ENCODE peak calls at places on chromosome 5, in eight cellular contexts. T is CD8-positive, alpha-beta T cell; D is GM23248; Z is tibial artery; U is stomach; Q is SK-N-SH; S is psoas muscle; L is NT2/D1. K is an unnamed sample.

GRCh38 chr5:90446961-90447360 is 27.6 kb downstream of the MBLAC2 start:
- DNase-seq in T (no peak), D (peak; percentile 66), Z (no peak), U (no peak), Q (no peak), S (no peak), L (no peak), K (no peak)

GRCh38 chr5:42745856-42746255 is 10.8 kb upstream of the CCDC152 start:
- DNase-seq in T (no peak), D (no peak), Z (no peak), U (no peak), Q (no peak), S (no peak), L (no peak), K (no peak)

GRCh38 chr5:178667685-178668084 is 40.8 kb upstream of the CLK4 start:
- DNase-seq in T (no peak), D (no peak), Z (no peak), U (no peak), Q (no peak), S (no peak), L (no peak), K (no peak)

GRCh38 chr5:157554180-157555030 is 21.2 kb downstream of the ADAM19 start:
- DNase-seq in T (no peak), D (no peak), Z (no peak), U (no peak), Q (no peak), S (no peak), L (no peak), K (no peak)

GRCh38 chr5:80686757-80687156 is 32.0 kb upstream of the DHFR start:
- DNase-seq in T (no peak), D (peak; percentile 46), Z (no peak), U (no peak), Q (no peak), S (no peak), L (no peak), K (no peak)

GRCh38 chr5:93058309-93058708 is 522.7 kb downstream of the NR2F1-AS1 start:
- DNase-seq in T (no peak), D (peak; percentile 78), Z (no peak), U (no peak), Q (no peak), S (no peak), L (no peak), K (no peak)

GRCh38 chr5:147190236-147190815 is 44.5 kb upstream of the STK32A start:
- DNase-seq in T (no peak), D (peak; percentile 19), Z (no peak), U (no peak), Q (no peak), S (no peak), L (no peak), K (no peak)

GRCh38 chr5:83394190-83394589 is 77.4 kb upstream of the VCAN start:
- DNase-seq in T (no peak), D (no peak), Z (no peak), U (no peak), Q (no peak), S (no peak), L (no peak), K (no peak)

GRCh38 chr5:16160706-16161105 is 18.9 kb downstream of the MARCHF11 start:
- DNase-seq in T (no peak), D (peak; percentile 84), Z (no peak), U (no peak), Q (no peak), S (no peak), L (peak; percentile 51), K (no peak)

GRCh38 chr5:141149812-141150211 is at the start of gene PCDHB6:
- DNase-seq in T (no peak), D (peak; percentile 46), Z (no peak), U (no peak), Q (peak; percentile 76), S (no peak), L (no peak), K (no peak)

GRCh38 chr5:9513825-9514224 is 32.0 kb downstream of the SEMA5A start:
- DNase-seq in T (no peak), D (peak; percentile 68), Z (no peak), U (no peak), Q (no peak), S (no peak), L (no peak), K (no peak)

GRCh38 chr5:126234563-126235195 is 188.5 kb upstream of the GRAMD2B start:
- DNase-seq in T (no peak), D (peak; percentile 24), Z (no peak), U (no peak), Q (peak; percentile 25), S (no peak), L (peak; percentile 23), K (no peak)

GRCh38 chr5:16492398-16493175 is 27.0 kb upstream of the ZNF622 start:
- DNase-seq in T (no peak), D (peak; percentile 93), Z (peak; percentile 48), U (peak; percentile 44), Q (no peak), S (peak; percentile 83), L (no peak), K (peak; percentile 28)

GRCh38 chr5:151683936-151684586 is 2.7 kb downstream of the SPARC start:
- DNase-seq in T (no peak), D (peak; percentile 48), Z (peak; percentile 18), U (no peak), Q (no peak), S (no peak), L (no peak), K (no peak)

GRCh38 chr5:651296-652022 is 39.3 kb downstream of the CEP72 start:
- DNase-seq in T (no peak), D (no peak), Z (no peak), U (no peak), Q (peak; percentile 9), S (peak; percentile 19), L (no peak), K (no peak)
- H3K4me1 ChIP-seq in T (no peaks in the 10 kb centered on the region), D (no peaks in the 10 kb centered on the region), Z (no peaks in the 10 kb centered on the region), U (no peaks in the 10 kb centered on the region), Q (no peaks in the 10 kb centered on the region), S (no peaks in the 10 kb centered on the region), L (no peaks in the 10 kb centered on the region), K (no peaks in the 10 kb centered on the region)

GRCh38 chr5:149410721-149411432 is 31.8 kb upstream of the IL17B start:
- DNase-seq in T (no peak), D (no peak), Z (no peak), U (no peak), Q (no peak), S (no peak), L (no peak), K (no peak)

GRCh38 chr5:149410071-149410470 is 31.0 kb upstream of the IL17B start:
- DNase-seq in T (no peak), D (no peak), Z (no peak), U (no peak), Q (no peak), S (no peak), L (no peak), K (no peak)

GRCh38 chr5:149408252-149409099 is 29.4 kb upstream of the IL17B start:
- DNase-seq in T (no peak), D (no peak), Z (no peak), U (no peak), Q (no peak), S (no peak), L (no peak), K (no peak)

GRCh38 chr5:149407331-149408251 is 28.5 kb upstream of the IL17B start:
- DNase-seq in T (no peak), D (peak; percentile 62), Z (no peak), U (no peak), Q (no peak), S (no peak), L (no peak), K (no peak)

DNA sequence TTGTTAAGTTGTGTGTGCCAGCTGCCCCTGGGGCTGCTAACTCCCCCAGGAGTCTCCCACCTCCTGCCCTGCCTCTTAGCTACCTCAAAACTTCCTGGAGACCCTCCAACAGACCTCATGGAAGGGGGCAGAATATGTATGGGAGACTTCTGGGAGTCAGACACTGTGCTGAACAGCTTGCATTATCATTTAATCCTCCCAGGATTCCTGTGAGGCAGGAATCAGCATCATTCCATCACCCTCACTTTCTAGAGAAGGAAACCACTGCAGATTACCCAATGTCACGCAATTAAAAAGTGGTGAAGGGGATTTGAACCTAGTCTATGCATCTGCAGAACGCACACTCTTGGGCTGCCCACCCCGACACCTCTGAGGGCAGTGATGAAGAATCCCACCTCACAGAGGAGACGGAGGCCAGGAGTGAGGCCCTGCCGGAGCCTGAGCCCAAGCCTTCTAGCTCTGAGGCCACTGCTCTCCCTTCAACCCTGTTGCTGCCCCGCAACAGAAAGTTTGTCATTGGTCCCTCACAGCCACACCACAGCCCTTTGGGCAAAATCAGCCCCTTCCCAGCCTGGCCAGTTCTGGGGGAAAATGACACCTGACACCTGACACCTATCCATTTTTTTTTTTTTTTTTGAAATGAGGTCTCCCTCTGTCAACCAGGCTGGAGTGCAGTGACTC is 30.3 kb upstream of the IL17B start:
- DNase-seq in T (no peak), D (no peak), Z (no peak), U (no peak), Q (no peak), S (no peak), L (no peak), K (no peak)
- H3K4me3 ChIP-seq in T (no peak overlapping the region), D (peak overlapping the region; percentile 89), Z (peak overlapping the region; percentile 94), U (peak overlapping the region; percentile 58), Q (peak overlapping the region; percentile 72), S (peak overlapping the region; percentile 59), L (no peak overlapping the region), K (peak overlapping the region; percentile 88)

GRCh38 chr5:130068988-130069387 is 164.7 kb downstream of the CHSY3 start:
- DNase-seq in T (no peak), D (no peak), Z (no peak), U (no peak), Q (no peak), S (no peak), L (no peak), K (no peak)

GRCh38 chr5:130077007-130077406 is 172.7 kb downstream of the CHSY3 start:
- DNase-seq in T (no peak), D (peak; percentile 6), Z (no peak), U (no peak), Q (no peak), S (no peak), L (no peak), K (no peak)

DNA sequence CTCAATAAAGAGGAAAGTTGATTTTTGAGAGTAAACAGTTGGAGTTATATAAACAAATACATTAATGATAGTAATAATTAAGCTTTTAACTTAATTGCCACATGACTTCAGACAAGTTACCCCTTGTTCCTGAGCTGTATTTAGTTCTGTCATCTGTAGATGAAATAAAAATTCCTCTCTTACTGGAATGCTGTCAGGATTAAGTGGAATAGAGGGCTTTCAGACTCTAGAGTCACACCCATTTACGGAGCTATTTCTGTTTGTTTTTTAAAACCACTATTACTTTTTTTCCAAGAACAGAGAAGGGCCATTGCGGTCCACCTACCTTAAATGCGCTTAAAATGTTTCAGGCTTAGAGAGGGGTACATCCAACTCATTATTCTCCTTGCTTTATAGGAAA is 170.6 kb downstream of the CHSY3 start:
- DNase-seq in T (no peak), D (no peak), Z (no peak), U (no peak), Q (no peak), S (no peak), L (no peak), K (no peak)
- H3K27me3 ChIP-seq in T (no peaks in the 10 kb centered on the region), D (no peaks in the 10 kb centered on the region), Z (no peaks in the 10 kb centered on the region), U (no peaks in the 10 kb centered on the region), Q (no peaks in the 10 kb centered on the region), S (no peaks in the 10 kb centered on the region), L (no peaks in the 10 kb centered on the region), K (no peaks in the 10 kb centered on the region)

DNA sequence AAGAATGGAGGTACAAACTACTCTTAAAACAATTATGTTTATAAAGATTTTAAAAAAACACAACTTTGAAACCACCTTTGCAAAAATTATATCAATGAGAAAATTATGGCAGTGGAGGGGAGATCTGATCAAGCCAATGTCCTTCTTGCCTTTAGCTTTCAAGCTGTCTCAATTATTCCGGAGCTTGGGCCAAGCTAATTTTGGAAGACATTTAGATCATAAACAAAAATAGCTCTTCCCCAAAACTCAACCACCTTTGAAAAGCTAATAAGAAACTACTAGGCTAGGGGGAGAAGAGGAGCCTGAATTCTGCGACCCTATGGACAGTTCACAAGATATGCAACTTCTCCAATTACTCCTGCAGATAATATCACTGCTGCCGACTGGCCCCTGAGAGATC is 263.3 kb downstream of the ICE1 start:
- DNase-seq in T (no peak), D (no peak), Z (no peak), U (no peak), Q (no peak), S (no peak), L (no peak), K (no peak)
- H3K4me1 ChIP-seq in T (no peaks in the 10 kb centered on the region), D (no peaks in the 10 kb centered on the region), Z (peaks cover 7% of the 10 kb centered on the region), U (no peaks in the 10 kb centered on the region), Q (peaks cover 5% of the 10 kb centered on the region), S (peaks cover 19% of the 10 kb centered on the region), L (no peaks in the 10 kb centered on the region), K (no peaks in the 10 kb centered on the region)

K was measured in uterus.